ENCODE peak calls at places on chromosomes 1 and 21, in seven cellular contexts. One of them, this sample, is unnamed.

GRCh38 chr1:215710340-215710971 is 143.4 kb downstream of the KCTD3 start:
- DNase-seq in K562: peak
- DNase-seq in HepG2: peak
- DNase-seq in H1: peak
- DNase-seq in SK-N-SH: peak
- DNase-seq in HCT116: peak
- DNase-seq in GM12878: no peak
- DNase-seq in this sample: no peak

GRCh38 chr1:24745711-24746582 is 700 bp downstream of the CLIC4 start:
- DNase-seq in K562: peak
- DNase-seq in HepG2: no peak
- DNase-seq in H1: no peak
- DNase-seq in SK-N-SH: peak
- DNase-seq in HCT116: no peak
- DNase-seq in GM12878: no peak
- DNase-seq in this sample: no peak

GRCh38 chr1:77313491-77313890 is 31.7 kb downstream of the AK5 start:
- DNase-seq in K562: peak
- DNase-seq in HepG2: peak
- DNase-seq in H1: peak
- DNase-seq in SK-N-SH: peak
- DNase-seq in HCT116: peak
- DNase-seq in GM12878: no peak
- DNase-seq in this sample: no peak

GRCh38 chr1:183019860-183020259 is 3.4 kb upstream of the LAMC1 start:
- DNase-seq in K562: no peak
- DNase-seq in HepG2: peak
- DNase-seq in H1: no peak
- DNase-seq in SK-N-SH: no peak
- DNase-seq in HCT116: no peak
- DNase-seq in GM12878: no peak
- DNase-seq in this sample: peak

GRCh38 chr1:23597635-23598388 is 38.5 kb upstream of the ID3 start:
- DNase-seq in K562: no peak
- DNase-seq in HepG2: no peak
- DNase-seq in H1: no peak
- DNase-seq in SK-N-SH: no peak
- DNase-seq in HCT116: no peak
- DNase-seq in GM12878: no peak
- DNase-seq in this sample: no peak

GRCh38 chr1:37477946-37478345 is 3.6 kb downstream of the ZC3H12A start:
- DNase-seq in K562: no peak
- DNase-seq in HepG2: no peak
- DNase-seq in H1: no peak
- DNase-seq in SK-N-SH: no peak
- DNase-seq in HCT116: no peak
- DNase-seq in GM12878: no peak
- DNase-seq in this sample: no peak

GRCh38 chr1:182962554-182963115 is 9.7 kb upstream of the SHCBP1L start:
- DNase-seq in K562: peak
- DNase-seq in HepG2: peak
- DNase-seq in H1: peak
- DNase-seq in SK-N-SH: peak
- DNase-seq in HCT116: peak
- DNase-seq in GM12878: peak
- DNase-seq in this sample: peak

GRCh38 chr1:151946366-151946764 is 37.1 kb upstream of the THEM4 start:
- DNase-seq in K562: no peak
- DNase-seq in HepG2: no peak
- DNase-seq in H1: no peak
- DNase-seq in SK-N-SH: no peak
- DNase-seq in HCT116: no peak
- DNase-seq in GM12878: no peak
- DNase-seq in this sample: no peak

GRCh38 chr1:16232316-16232710 is 4.7 kb downstream of the CPLANE2 start:
- DNase-seq in K562: no peak
- DNase-seq in HepG2: no peak
- DNase-seq in H1: no peak
- DNase-seq in SK-N-SH: no peak
- DNase-seq in HCT116: no peak
- DNase-seq in GM12878: no peak
- DNase-seq in this sample: no peak

GRCh38 chr1:19921310-19921709 is 2.1 kb downstream of the PLA2G2E start:
- DNase-seq in K562: no peak
- DNase-seq in HepG2: no peak
- DNase-seq in H1: no peak
- DNase-seq in SK-N-SH: no peak
- DNase-seq in HCT116: no peak
- DNase-seq in GM12878: no peak
- DNase-seq in this sample: no peak

GRCh38 chr1:209652873-209653401 is 712 bp upstream of the LAMB3 start:
- DNase-seq in K562: peak
- DNase-seq in HepG2: peak
- DNase-seq in H1: no peak
- DNase-seq in SK-N-SH: no peak
- DNase-seq in HCT116: peak
- DNase-seq in GM12878: no peak
- DNase-seq in this sample: peak

GRCh38 chr1:80776286-80776685 is 1024.4 kb upstream of the ADGRL2 start:
- DNase-seq in K562: no peak
- DNase-seq in HepG2: no peak
- DNase-seq in H1: no peak
- DNase-seq in SK-N-SH: no peak
- DNase-seq in HCT116: no peak
- DNase-seq in GM12878: no peak
- DNase-seq in this sample: no peak

GRCh38 chr1:19682257-19682656 is 17.6 kb downstream of the HTR6 start:
- DNase-seq in K562: no peak
- DNase-seq in HepG2: no peak
- DNase-seq in H1: no peak
- DNase-seq in SK-N-SH: peak
- DNase-seq in HCT116: no peak
- DNase-seq in GM12878: no peak
- DNase-seq in this sample: no peak

GRCh38 chr1:179023946-179024345 is 1.7 kb upstream of the FAM20B start:
- DNase-seq in K562: no peak
- DNase-seq in HepG2: no peak
- DNase-seq in H1: no peak
- DNase-seq in SK-N-SH: no peak
- DNase-seq in HCT116: no peak
- DNase-seq in GM12878: no peak
- DNase-seq in this sample: no peak

GRCh38 chr1:179025125-179025974 is at the start of gene FAM20B:
- DNase-seq in K562: peak
- DNase-seq in HepG2: peak
- DNase-seq in H1: peak
- DNase-seq in SK-N-SH: peak
- DNase-seq in HCT116: peak
- DNase-seq in GM12878: peak
- DNase-seq in this sample: peak

GRCh38 chr1:179017383-179018326 is 8.0 kb upstream of the FAM20B start:
- DNase-seq in K562: peak
- DNase-seq in HepG2: peak
- DNase-seq in H1: no peak
- DNase-seq in SK-N-SH: no peak
- DNase-seq in HCT116: no peak
- DNase-seq in GM12878: no peak
- DNase-seq in this sample: no peak

GRCh38 chr1:179025975-179026812 is 500 bp downstream of the FAM20B start:
- DNase-seq in K562: peak
- DNase-seq in HepG2: peak
- DNase-seq in H1: peak
- DNase-seq in SK-N-SH: peak
- DNase-seq in HCT116: peak
- DNase-seq in GM12878: no peak
- DNase-seq in this sample: peak

DNA sequence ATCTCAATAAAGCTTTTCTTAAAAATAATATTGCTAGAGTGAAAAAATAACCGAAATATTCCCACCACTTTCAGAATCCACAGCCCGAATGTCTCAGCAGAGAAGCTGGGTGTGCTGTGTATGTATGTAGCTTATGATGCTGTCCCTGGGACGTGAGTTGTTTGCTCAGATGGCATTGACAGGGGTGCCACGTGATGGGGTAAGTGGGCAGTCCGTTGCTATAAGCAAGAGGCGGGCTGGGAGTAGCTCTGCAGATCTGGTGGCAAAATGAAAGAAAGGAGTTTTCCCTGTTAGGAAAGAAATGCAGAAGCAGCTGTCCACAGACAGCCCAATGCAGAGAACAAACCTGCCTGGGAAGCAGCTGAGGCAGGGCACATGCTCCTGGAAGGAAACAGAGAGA is 3.8 kb upstream of the FAM20B start:
- DNase-seq in K562: no peak
- DNase-seq in HepG2: peak
- DNase-seq in H1: no peak
- DNase-seq in SK-N-SH: peak
- DNase-seq in HCT116: no peak
- DNase-seq in GM12878: no peak
- DNase-seq in this sample: peak
- TF ChIP-seq JUND in K562: no peak
- TF ChIP-seq JUND in HepG2: no peak
- TF ChIP-seq JUND in H1: no peak
- TF ChIP-seq JUND in SK-N-SH: no peak
- TF ChIP-seq JUND in HCT116: no peak
- TF ChIP-seq JUND in GM12878: no peak
- TF ChIP-seq JUND in this sample: no peak

GRCh38 chr21:43209575-43210453 is 41.0 kb downstream of the CRYAA start:
- DNase-seq in K562: no peak
- DNase-seq in HepG2: peak
- DNase-seq in H1: no peak
- DNase-seq in SK-N-SH: peak
- DNase-seq in HCT116: no peak
- DNase-seq in GM12878: no peak
- DNase-seq in this sample: no peak
- TF ChIP-seq JUND in K562: no peak
- TF ChIP-seq JUND in HepG2: no peak
- TF ChIP-seq JUND in H1: no peak
- TF ChIP-seq JUND in SK-N-SH: no peak
- TF ChIP-seq JUND in HCT116: no peak
- TF ChIP-seq JUND in GM12878: no peak
- TF ChIP-seq JUND in this sample: no peak

GRCh38 chr1:226641671-226642231 is 93.2 kb downstream of the STUM start:
- DNase-seq in K562: no peak
- DNase-seq in HepG2: no peak
- DNase-seq in H1: no peak
- DNase-seq in SK-N-SH: no peak
- DNase-seq in HCT116: no peak
- DNase-seq in GM12878: no peak
- DNase-seq in this sample: no peak

GRCh38 chr1:226643167-226643566 is 94.6 kb downstream of the STUM start:
- DNase-seq in K562: peak
- DNase-seq in HepG2: no peak
- DNase-seq in H1: no peak
- DNase-seq in SK-N-SH: no peak
- DNase-seq in HCT116: peak
- DNase-seq in GM12878: peak
- DNase-seq in this sample: no peak

GRCh38 chr1:226640737-226641136 is 92.2 kb downstream of the STUM start:
- DNase-seq in K562: no peak
- DNase-seq in HepG2: no peak
- DNase-seq in H1: no peak
- DNase-seq in SK-N-SH: no peak
- DNase-seq in HCT116: no peak
- DNase-seq in GM12878: no peak
- DNase-seq in this sample: no peak

GRCh38 chr1:226643701-226644540 is 95.2 kb downstream of the ITPKB start:
- DNase-seq in K562: no peak
- DNase-seq in HepG2: no peak
- DNase-seq in H1: no peak
- DNase-seq in SK-N-SH: no peak
- DNase-seq in HCT116: no peak
- DNase-seq in GM12878: peak
- DNase-seq in this sample: no peak

DNA sequence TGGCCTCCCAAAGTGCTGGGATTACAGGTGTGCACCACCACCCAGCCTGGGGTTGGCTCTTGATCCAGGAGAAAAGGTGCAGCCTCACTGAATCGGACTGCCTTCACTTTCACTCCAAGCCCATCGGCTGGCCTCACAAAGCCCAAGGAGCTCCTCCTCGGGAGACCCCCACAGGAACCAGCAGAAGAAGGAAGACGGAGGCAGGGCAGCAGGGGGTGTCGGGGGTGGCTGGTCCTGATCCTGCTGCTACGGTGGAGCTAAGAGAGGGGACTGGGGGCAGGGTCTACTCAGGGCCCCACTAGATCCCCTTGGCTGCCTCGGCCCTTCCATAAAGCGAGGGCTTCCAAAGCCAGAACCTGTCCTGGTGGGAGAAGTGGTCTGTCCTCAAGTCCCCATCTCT is 93.9 kb downstream of the STUM start:
- DNase-seq in K562: no peak
- DNase-seq in HepG2: no peak
- DNase-seq in H1: no peak
- DNase-seq in SK-N-SH: no peak
- DNase-seq in HCT116: no peak
- DNase-seq in GM12878: no peak
- DNase-seq in this sample: no peak
- TF ChIP-seq JUND in K562: no peak
- TF ChIP-seq JUND in HepG2: no peak
- TF ChIP-seq JUND in H1: no peak
- TF ChIP-seq JUND in SK-N-SH: no peak
- TF ChIP-seq JUND in HCT116: no peak
- TF ChIP-seq JUND in GM12878: no peak
- TF ChIP-seq JUND in this sample: no peak

DNA sequence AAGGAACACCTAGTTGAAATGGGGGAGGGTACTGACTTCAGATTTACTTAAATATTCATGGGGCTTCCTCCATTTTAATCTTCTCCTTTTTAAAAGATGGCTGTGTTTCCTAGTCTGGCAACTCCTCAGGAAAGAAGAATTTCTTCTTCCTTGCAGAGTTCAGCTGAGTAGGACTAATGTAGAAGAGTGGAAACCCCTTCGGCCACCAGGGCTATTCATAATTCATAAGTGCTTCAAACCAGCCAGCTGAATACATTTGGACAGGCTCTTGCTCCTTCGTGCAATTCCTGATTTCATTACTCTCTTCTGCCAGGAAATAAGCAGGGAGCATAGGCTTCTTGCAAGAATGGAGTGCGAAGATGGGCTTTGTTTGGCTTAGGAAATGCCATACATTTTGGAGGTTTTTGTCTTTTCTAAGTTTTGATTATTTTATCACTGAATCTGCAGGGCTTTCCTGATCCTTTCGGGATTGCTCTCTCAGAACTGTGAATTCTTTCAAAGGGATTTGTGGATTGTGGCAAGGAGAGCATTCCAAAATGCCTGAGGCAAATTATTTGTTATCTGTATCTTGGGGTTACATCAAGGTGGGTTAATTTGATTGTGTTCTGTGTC is 179.5 kb upstream of the SGIP1 start:
- DNase-seq in K562: no peak
- DNase-seq in HepG2: no peak
- DNase-seq in H1: no peak
- DNase-seq in SK-N-SH: no peak
- DNase-seq in HCT116: no peak
- DNase-seq in GM12878: no peak
- DNase-seq in this sample: no peak
- TF ChIP-seq JUND in K562: no peak
- TF ChIP-seq JUND in HepG2: no peak
- TF ChIP-seq JUND in H1: no peak
- TF ChIP-seq JUND in SK-N-SH: peak
- TF ChIP-seq JUND in HCT116: peak
- TF ChIP-seq JUND in GM12878: no peak
- TF ChIP-seq JUND in this sample: no peak